ENCODE peak calls at places on chromosomes 12 and 14, in seven cellular contexts. P is erythroblast, U is RPMI7951, W is NCI-H2029, H is H9, D is kidney glomerular epithelial cell, F is GM23248. G is an unnamed sample.

GRCh38 chr12:93135286-93136239 is 206.5 kb upstream of the EEA1 start:
- DNase-seq in P (no peak), U (no peak), W (peak), H (no peak), D (no peak), F (peak), G (no peak)

GRCh38 chr12:121955258-121956040 is 37.1 kb downstream of the CFAP251 start:
- DNase-seq in P (peak), U (peak), W (no peak), H (no peak), D (no peak), F (peak), G (no peak)

GRCh38 chr12:93686572-93687365 is 9.6 kb downstream of the CRADD start:
- DNase-seq in P (no peak), U (no peak), W (no peak), H (no peak), D (no peak), F (no peak), G (no peak)

GRCh38 chr12:42216737-42217136 is 21.3 kb downstream of the YAF2 start:
- DNase-seq in P (no peak), U (no peak), W (no peak), H (no peak), D (peak), F (no peak), G (no peak)

GRCh38 chr12:95051241-95051640 is 22.2 kb downstream of the NR2C1 start:
- DNase-seq in P (peak), U (no peak), W (no peak), H (no peak), D (no peak), F (peak), G (no peak)

GRCh38 chr14:85125331-85125730 is 404.6 kb upstream of the FLRT2 start:
- DNase-seq in P (no peak), U (no peak), W (no peak), H (no peak), D (no peak), F (no peak), G (no peak)

GRCh38 chr14:104609666-104610065 is 5.1 kb upstream of the TMEM179 start:
- DNase-seq in P (no peak), U (no peak), W (no peak), H (no peak), D (no peak), F (no peak), G (no peak)

GRCh38 chr12:80711866-80712265 is 4.4 kb downstream of the MYF6 start:
- DNase-seq in P (no peak), U (no peak), W (no peak), H (no peak), D (no peak), F (no peak), G (no peak)

GRCh38 chr14:99654235-99655000 is 9.5 kb downstream of the HHIPL1 start:
- DNase-seq in P (no peak), U (peak), W (no peak), H (no peak), D (no peak), F (peak), G (peak)

GRCh38 chr12:116697305-116698130 is 40.4 kb downstream of the SPRING1 start:
- DNase-seq in P (peak), U (no peak), W (peak), H (peak), D (no peak), F (peak), G (no peak)

GRCh38 chr14:94673781-94674231 is 61.6 kb downstream of the SERPINA3 start:
- DNase-seq in P (no peak), U (no peak), W (no peak), H (no peak), D (no peak), F (no peak), G (no peak)

GRCh38 chr14:85252011-85252410 is 277.9 kb upstream of the FLRT2 start:
- DNase-seq in P (no peak), U (no peak), W (no peak), H (no peak), D (no peak), F (peak), G (peak)

GRCh38 chr14:103427485-103428443 is 42.5 kb downstream of the MARK3 start:
- DNase-seq in P (peak), U (peak), W (peak), H (peak), D (no peak), F (peak), G (no peak)

GRCh38 chr14:100065161-100065871 is at the start of gene EVL:
- DNase-seq in P (peak), U (no peak), W (no peak), H (no peak), D (no peak), F (no peak), G (no peak)

GRCh38 chr12:133105620-133106019 is 24.5 kb downstream of the ZNF891 start:
- DNase-seq in P (no peak), U (no peak), W (no peak), H (no peak), D (no peak), F (peak), G (no peak)

GRCh38 chr12:115597157-115597712 is 680.3 kb downstream of the MED13L start:
- DNase-seq in P (no peak), U (peak), W (peak), H (no peak), D (no peak), F (peak), G (peak)

GRCh38 chr12:82057770-82058169 is 298.6 kb upstream of the PPFIA2 start:
- DNase-seq in P (no peak), U (no peak), W (no peak), H (no peak), D (peak), F (no peak), G (no peak)

GRCh38 chr14:99540196-99541032 is 59.2 kb downstream of the CCNK start:
- DNase-seq in P (no peak), U (no peak), W (no peak), H (no peak), D (no peak), F (no peak), G (no peak)

GRCh38 chr12:6996040-6996441 is 22.2 kb downstream of the LPCAT3 start:
- DNase-seq in P (peak), U (peak), W (no peak), H (no peak), D (no peak), F (peak), G (peak)

GRCh38 chr12:84161296-84161695 is 751.3 kb downstream of the SLC6A15 start:
- DNase-seq in P (no peak), U (no peak), W (no peak), H (no peak), D (no peak), F (no peak), G (no peak)

GRCh38 chr14:104361921-104362681 is 217.5 kb upstream of the C14orf180 start:
- DNase-seq in P (no peak), U (no peak), W (no peak), H (peak), D (no peak), F (no peak), G (no peak)

GRCh38 chr12:110234197-110235154 is 46.6 kb upstream of the ATP2A2 start:
- DNase-seq in P (no peak), U (no peak), W (no peak), H (no peak), D (peak), F (peak), G (no peak)

GRCh38 chr14:95524706-95525512 is 8.5 kb upstream of the SYNE3 start:
- DNase-seq in P (no peak), U (no peak), W (no peak), H (no peak), D (peak), F (peak), G (no peak)

GRCh38 chr12:108342985-108343384 is 3.9 kb upstream of the CMKLR1 start:
- DNase-seq in P (no peak), U (peak), W (no peak), H (no peak), D (no peak), F (peak), G (no peak)

GRCh38 chr12:91871751-91872150 is 273.9 kb downstream of the BTG1 start:
- DNase-seq in P (no peak), U (no peak), W (no peak), H (no peak), D (no peak), F (no peak), G (no peak)

GRCh38 chr12:125280482-125281377 is 215.5 kb downstream of the AACS start:
- DNase-seq in P (no peak), U (peak), W (no peak), H (peak), D (no peak), F (no peak), G (no peak)

GRCh38 chr12:43832506-43833168 is 3.2 kb upstream of the TMEM117 start:
- DNase-seq in P (no peak), U (no peak), W (no peak), H (no peak), D (no peak), F (no peak), G (no peak)

G was measured in H54.